ENCODE peak calls at places on chromosome 5, in nine cellular contexts. One of them, this sample, is unnamed.

GRCh38 chr5:10789021-10789420 is 28.0 kb upstream of the DAP start:
- DNase-seq in tibial nerve: no peak
- DNase-seq in HL-60: no peak
- DNase-seq in SK-N-SH: no peak
- DNase-seq in ascending aorta: no peak
- DNase-seq in mesothelial cell of epicardium: no peak
- DNase-seq in ovary: peak; percentile 73
- DNase-seq in WERI-Rb-1: no peak
- DNase-seq in lower lobe of right lung: no peak
- DNase-seq in this sample: no peak

GRCh38 chr5:134026521-134027202 is 21.9 kb upstream of the VDAC1 start:
- DNase-seq in tibial nerve: no peak
- DNase-seq in HL-60: peak; percentile 33
- DNase-seq in SK-N-SH: peak; percentile 80
- DNase-seq in ascending aorta: no peak
- DNase-seq in mesothelial cell of epicardium: no peak
- DNase-seq in ovary: no peak
- DNase-seq in WERI-Rb-1: peak; percentile 80
- DNase-seq in lower lobe of right lung: no peak
- DNase-seq in this sample: no peak

GRCh38 chr5:7018144-7018543 is 304.9 kb downstream of the TENT4A start:
- DNase-seq in tibial nerve: no peak
- DNase-seq in HL-60: no peak
- DNase-seq in SK-N-SH: no peak
- DNase-seq in ascending aorta: no peak
- DNase-seq in mesothelial cell of epicardium: no peak
- DNase-seq in ovary: no peak
- DNase-seq in WERI-Rb-1: no peak
- DNase-seq in lower lobe of right lung: no peak
- DNase-seq in this sample: no peak

GRCh38 chr5:173248481-173248880 is 13.5 kb upstream of the NKX2-5 start:
- DNase-seq in tibial nerve: no peak
- DNase-seq in HL-60: no peak
- DNase-seq in SK-N-SH: no peak
- DNase-seq in ascending aorta: no peak
- DNase-seq in mesothelial cell of epicardium: no peak
- DNase-seq in ovary: no peak
- DNase-seq in WERI-Rb-1: no peak
- DNase-seq in lower lobe of right lung: no peak
- DNase-seq in this sample: no peak

GRCh38 chr5:37840036-37840909 is at the start of gene GDNF:
- DNase-seq in tibial nerve: no peak
- DNase-seq in HL-60: no peak
- DNase-seq in SK-N-SH: peak; percentile 59
- DNase-seq in ascending aorta: no peak
- DNase-seq in mesothelial cell of epicardium: peak; percentile 60
- DNase-seq in ovary: peak; percentile 63
- DNase-seq in WERI-Rb-1: peak; percentile 59
- DNase-seq in lower lobe of right lung: no peak
- DNase-seq in this sample: peak; percentile 34

GRCh38 chr5:94362857-94363256 is 255.5 kb downstream of the KIAA0825 start:
- DNase-seq in tibial nerve: no peak
- DNase-seq in HL-60: no peak
- DNase-seq in SK-N-SH: no peak
- DNase-seq in ascending aorta: no peak
- DNase-seq in mesothelial cell of epicardium: no peak
- DNase-seq in ovary: no peak
- DNase-seq in WERI-Rb-1: no peak
- DNase-seq in lower lobe of right lung: no peak
- DNase-seq in this sample: no peak

GRCh38 chr5:155189981-155190380 is 176.4 kb downstream of the KIF4B start:
- DNase-seq in tibial nerve: no peak
- DNase-seq in HL-60: no peak
- DNase-seq in SK-N-SH: no peak
- DNase-seq in ascending aorta: no peak
- DNase-seq in mesothelial cell of epicardium: no peak
- DNase-seq in ovary: no peak
- DNase-seq in WERI-Rb-1: no peak
- DNase-seq in lower lobe of right lung: no peak
- DNase-seq in this sample: no peak

GRCh38 chr5:132849347-132849746 is 16.9 kb downstream of the GDF9 start:
- DNase-seq in tibial nerve: no peak
- DNase-seq in HL-60: no peak
- DNase-seq in SK-N-SH: no peak
- DNase-seq in ascending aorta: no peak
- DNase-seq in mesothelial cell of epicardium: no peak
- DNase-seq in ovary: no peak
- DNase-seq in WERI-Rb-1: no peak
- DNase-seq in lower lobe of right lung: no peak
- DNase-seq in this sample: no peak

GRCh38 chr5:34655354-34655991 is 655 bp upstream of the RAI14 start:
- DNase-seq in tibial nerve: peak; percentile 57
- DNase-seq in HL-60: no peak
- DNase-seq in SK-N-SH: peak; percentile 38
- DNase-seq in ascending aorta: peak; percentile 83
- DNase-seq in mesothelial cell of epicardium: peak; percentile 55
- DNase-seq in ovary: peak; percentile 46
- DNase-seq in WERI-Rb-1: peak; percentile 35
- DNase-seq in lower lobe of right lung: no peak
- DNase-seq in this sample: peak; percentile 14

GRCh38 chr5:94276751-94277150 is 341.7 kb downstream of the KIAA0825 start:
- DNase-seq in tibial nerve: no peak
- DNase-seq in HL-60: peak; percentile 0
- DNase-seq in SK-N-SH: no peak
- DNase-seq in ascending aorta: no peak
- DNase-seq in mesothelial cell of epicardium: no peak
- DNase-seq in ovary: no peak
- DNase-seq in WERI-Rb-1: no peak
- DNase-seq in lower lobe of right lung: no peak
- DNase-seq in this sample: no peak

GRCh38 chr5:137486707-137487106 is 12.4 kb downstream of the SPOCK1 start:
- DNase-seq in tibial nerve: no peak
- DNase-seq in HL-60: no peak
- DNase-seq in SK-N-SH: no peak
- DNase-seq in ascending aorta: peak; percentile 68
- DNase-seq in mesothelial cell of epicardium: no peak
- DNase-seq in ovary: no peak
- DNase-seq in WERI-Rb-1: no peak
- DNase-seq in lower lobe of right lung: no peak
- DNase-seq in this sample: no peak

GRCh38 chr5:26691486-26691885 is 346.9 kb downstream of the CDH9 start:
- DNase-seq in tibial nerve: no peak
- DNase-seq in HL-60: peak; percentile 12
- DNase-seq in SK-N-SH: no peak
- DNase-seq in ascending aorta: no peak
- DNase-seq in mesothelial cell of epicardium: no peak
- DNase-seq in ovary: no peak
- DNase-seq in WERI-Rb-1: no peak
- DNase-seq in lower lobe of right lung: no peak
- DNase-seq in this sample: no peak

GRCh38 chr5:66958984-66959641 is 237.5 kb downstream of the CD180 start:
- DNase-seq in tibial nerve: peak; percentile 12
- DNase-seq in HL-60: no peak
- DNase-seq in SK-N-SH: no peak
- DNase-seq in ascending aorta: peak; percentile 71
- DNase-seq in mesothelial cell of epicardium: no peak
- DNase-seq in ovary: peak; percentile 30
- DNase-seq in WERI-Rb-1: no peak
- DNase-seq in lower lobe of right lung: peak; percentile 57
- DNase-seq in this sample: peak; percentile 6

GRCh38 chr5:95818181-95819147 is 4.1 kb downstream of the GLRX start:
- DNase-seq in tibial nerve: no peak
- DNase-seq in HL-60: peak; percentile 92
- DNase-seq in SK-N-SH: no peak
- DNase-seq in ascending aorta: no peak
- DNase-seq in mesothelial cell of epicardium: no peak
- DNase-seq in ovary: no peak
- DNase-seq in WERI-Rb-1: no peak
- DNase-seq in lower lobe of right lung: peak; percentile 68
- DNase-seq in this sample: no peak

GRCh38 chr5:142472306-142472951 is 147.6 kb upstream of the SPRY4 start:
- DNase-seq in tibial nerve: no peak
- DNase-seq in HL-60: peak; percentile 7
- DNase-seq in SK-N-SH: no peak
- DNase-seq in ascending aorta: no peak
- DNase-seq in mesothelial cell of epicardium: no peak
- DNase-seq in ovary: no peak
- DNase-seq in WERI-Rb-1: no peak
- DNase-seq in lower lobe of right lung: no peak
- DNase-seq in this sample: no peak

GRCh38 chr5:179338123-179338676 is 7.1 kb downstream of the ADAMTS2 start:
- DNase-seq in tibial nerve: no peak
- DNase-seq in HL-60: no peak
- DNase-seq in SK-N-SH: no peak
- DNase-seq in ascending aorta: no peak
- DNase-seq in mesothelial cell of epicardium: no peak
- DNase-seq in ovary: no peak
- DNase-seq in WERI-Rb-1: no peak
- DNase-seq in lower lobe of right lung: peak; percentile 23
- DNase-seq in this sample: no peak

GRCh38 chr5:179337227-179338122 is 7.8 kb downstream of the ADAMTS2 start:
- DNase-seq in tibial nerve: no peak
- DNase-seq in HL-60: no peak
- DNase-seq in SK-N-SH: no peak
- DNase-seq in ascending aorta: no peak
- DNase-seq in mesothelial cell of epicardium: no peak
- DNase-seq in ovary: no peak
- DNase-seq in WERI-Rb-1: no peak
- DNase-seq in lower lobe of right lung: peak; percentile 31
- DNase-seq in this sample: no peak

GRCh38 chr5:179339081-179339480 is 6.2 kb downstream of the ADAMTS2 start:
- DNase-seq in tibial nerve: no peak
- DNase-seq in HL-60: no peak
- DNase-seq in SK-N-SH: no peak
- DNase-seq in ascending aorta: no peak
- DNase-seq in mesothelial cell of epicardium: no peak
- DNase-seq in ovary: no peak
- DNase-seq in WERI-Rb-1: no peak
- DNase-seq in lower lobe of right lung: no peak
- DNase-seq in this sample: no peak

GRCh38 chr5:179340465-179340864 is 4.8 kb downstream of the ADAMTS2 start:
- DNase-seq in tibial nerve: no peak
- DNase-seq in HL-60: no peak
- DNase-seq in SK-N-SH: no peak
- DNase-seq in ascending aorta: no peak
- DNase-seq in mesothelial cell of epicardium: no peak
- DNase-seq in ovary: no peak
- DNase-seq in WERI-Rb-1: no peak
- DNase-seq in lower lobe of right lung: no peak
- DNase-seq in this sample: no peak

GRCh38 chr5:179339996-179340395 is 5.3 kb downstream of the ADAMTS2 start:
- DNase-seq in tibial nerve: no peak
- DNase-seq in HL-60: no peak
- DNase-seq in SK-N-SH: no peak
- DNase-seq in ascending aorta: no peak
- DNase-seq in mesothelial cell of epicardium: no peak
- DNase-seq in ovary: no peak
- DNase-seq in WERI-Rb-1: no peak
- DNase-seq in lower lobe of right lung: peak; percentile 30
- DNase-seq in this sample: no peak
- TF ChIP-seq CTCF in tibial nerve: no peak
- TF ChIP-seq CTCF in HL-60: no peak
- TF ChIP-seq CTCF in SK-N-SH: no peak
- TF ChIP-seq CTCF in ascending aorta: no peak
- TF ChIP-seq CTCF in mesothelial cell of epicardium: no peak
- TF ChIP-seq CTCF in ovary: no peak
- TF ChIP-seq CTCF in WERI-Rb-1: no peak
- TF ChIP-seq CTCF in lower lobe of right lung: no peak
- TF ChIP-seq CTCF in this sample: no peak

GRCh38 chr5:164688437-164688836 is 1183.0 kb downstream of the MAT2B start:
- DNase-seq in tibial nerve: no peak
- DNase-seq in HL-60: no peak
- DNase-seq in SK-N-SH: no peak
- DNase-seq in ascending aorta: no peak
- DNase-seq in mesothelial cell of epicardium: no peak
- DNase-seq in ovary: no peak
- DNase-seq in WERI-Rb-1: no peak
- DNase-seq in lower lobe of right lung: no peak
- DNase-seq in this sample: no peak

GRCh38 chr5:164687391-164687790 is 1182.0 kb downstream of the MAT2B start:
- DNase-seq in tibial nerve: no peak
- DNase-seq in HL-60: no peak
- DNase-seq in SK-N-SH: no peak
- DNase-seq in ascending aorta: no peak
- DNase-seq in mesothelial cell of epicardium: no peak
- DNase-seq in ovary: no peak
- DNase-seq in WERI-Rb-1: no peak
- DNase-seq in lower lobe of right lung: no peak
- DNase-seq in this sample: no peak
- TF ChIP-seq CTCF in tibial nerve: no peak
- TF ChIP-seq CTCF in HL-60: no peak
- TF ChIP-seq CTCF in SK-N-SH: no peak
- TF ChIP-seq CTCF in ascending aorta: no peak
- TF ChIP-seq CTCF in mesothelial cell of epicardium: no peak
- TF ChIP-seq CTCF in ovary: no peak
- TF ChIP-seq CTCF in WERI-Rb-1: no peak
- TF ChIP-seq CTCF in lower lobe of right lung: no peak
- TF ChIP-seq CTCF in this sample: no peak

GRCh38 chr5:135977375-135977928 is 22.7 kb upstream of the LECT2 start:
- DNase-seq in tibial nerve: no peak
- DNase-seq in HL-60: no peak
- DNase-seq in SK-N-SH: no peak
- DNase-seq in ascending aorta: peak; percentile 84
- DNase-seq in mesothelial cell of epicardium: peak; percentile 70
- DNase-seq in ovary: no peak
- DNase-seq in WERI-Rb-1: peak; percentile 32
- DNase-seq in lower lobe of right lung: peak; percentile 87
- DNase-seq in this sample: peak; percentile 77
- TF ChIP-seq CTCF in tibial nerve: peak; percentile 38
- TF ChIP-seq CTCF in HL-60: no peak
- TF ChIP-seq CTCF in SK-N-SH: peak; percentile 23
- TF ChIP-seq CTCF in ascending aorta: peak; percentile 18
- TF ChIP-seq CTCF in mesothelial cell of epicardium: peak; percentile 69
- TF ChIP-seq CTCF in ovary: no peak
- TF ChIP-seq CTCF in WERI-Rb-1: peak; percentile 64
- TF ChIP-seq CTCF in lower lobe of right lung: peak; percentile 85
- TF ChIP-seq CTCF in this sample: peak; percentile 79

DNA sequence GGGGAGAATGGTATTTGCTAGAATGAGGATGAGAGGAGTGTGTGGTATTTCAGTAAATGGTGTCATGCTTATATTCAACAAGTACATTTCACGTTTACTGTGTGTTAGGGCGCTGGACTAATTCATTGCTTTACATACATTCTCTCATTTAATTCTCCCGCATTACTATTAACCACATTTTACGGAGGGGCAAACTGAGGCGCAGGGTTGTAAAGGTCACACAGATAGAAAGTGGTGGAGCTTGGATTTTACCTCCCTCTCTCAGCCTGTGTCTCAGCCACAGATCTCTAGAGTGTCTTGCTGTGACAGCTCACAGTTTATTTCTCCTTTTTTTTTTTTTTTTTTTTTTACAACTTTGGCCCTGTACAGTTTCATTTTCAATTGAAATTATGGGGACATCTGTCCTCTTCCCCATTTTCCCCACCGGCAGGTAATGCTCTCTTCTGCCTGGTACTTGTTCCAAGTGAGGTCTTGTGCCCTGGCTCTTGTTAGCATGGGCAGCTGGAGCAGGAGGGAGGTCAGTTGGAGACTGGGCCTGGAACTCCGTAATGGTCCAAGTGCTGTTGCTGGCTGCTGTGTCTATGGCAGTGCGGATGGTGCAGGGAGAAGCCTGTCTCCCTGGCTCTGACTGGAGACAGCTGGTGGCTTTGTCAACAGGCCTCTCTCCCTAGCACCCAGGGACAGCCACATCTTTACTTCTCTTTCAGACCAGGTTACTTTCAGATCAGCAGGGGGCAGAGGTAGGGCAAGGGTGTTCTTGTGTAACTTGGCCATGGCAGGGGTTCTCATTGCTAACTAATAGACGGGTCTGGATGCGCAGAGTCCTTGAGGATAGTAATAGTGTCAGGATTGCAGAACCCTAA is 20.5 kb upstream of the NDST1 start:
- DNase-seq in tibial nerve: peak; percentile 53
- DNase-seq in HL-60: peak; percentile 83
- DNase-seq in SK-N-SH: peak; percentile 42
- DNase-seq in ascending aorta: peak; percentile 72
- DNase-seq in mesothelial cell of epicardium: no peak
- DNase-seq in ovary: no peak
- DNase-seq in WERI-Rb-1: peak; percentile 57
- DNase-seq in lower lobe of right lung: no peak
- DNase-seq in this sample: no peak
- TF ChIP-seq CTCF in tibial nerve: no peak
- TF ChIP-seq CTCF in HL-60: no peak
- TF ChIP-seq CTCF in SK-N-SH: peak; percentile 40
- TF ChIP-seq CTCF in ascending aorta: no peak
- TF ChIP-seq CTCF in mesothelial cell of epicardium: no peak
- TF ChIP-seq CTCF in ovary: no peak
- TF ChIP-seq CTCF in WERI-Rb-1: peak; percentile 32
- TF ChIP-seq CTCF in lower lobe of right lung: peak; percentile 12
- TF ChIP-seq CTCF in this sample: no peak

This sample was measured in neural crest cell.